ENCODE peak calls at places on chromosomes 6 and 20, in eight cellular contexts. L is uterus; J is stimulated activated naive CD8-positive, alpha-beta T cell treated with anti-CD3 and anti-CD28 coated beads, Interleukin-15, amount 100 ng/mL, for 72 hours; E is stomach; I is HTR-8/SVneo; Y is PC-3; A is COR-L47; Z is GM20000. F is an unnamed sample.

GRCh38 chr6:39061182-39061581 is 12.6 kb downstream of the GLP1R start:
- DNase-seq in I (no peak), L (no peak), E (no peak), Y (no peak), Z (no peak), J (no peak), A (no peak), F (no peak)

GRCh38 chr20:40251284-40251932 is 437.6 kb downstream of the MAFB start:
- DNase-seq in I (peak; percentile 11), Z (peak; percentile 17), Y (peak; percentile 27), E (no peak), J (no peak), A (no peak), L (no peak), F (no peak)

GRCh38 chr20:44594730-44595129 is 12.4 kb downstream of the PKIG start:
- DNase-seq in Y (peak; percentile 46), L (no peak), I (peak; percentile 66), E (no peak), J (no peak), Z (peak; percentile 47), A (no peak), F (no peak)

GRCh38 chr6:163999475-164000125 is 585.1 kb downstream of the QKI start:
- DNase-seq in J (no peak), Z (no peak), I (no peak), Y (no peak), E (no peak), L (no peak), A (no peak), F (no peak)

GRCh38 chr6:30061766-30062458 is 847 bp downstream of the POLR1H start:
- DNase-seq in J (peak; percentile 53), Y (peak; percentile 44), Z (peak; percentile 32), L (no peak), E (peak; percentile 28), I (no peak), A (no peak), F (no peak)

GRCh38 chr20:51216850-51217249 is 193.9 kb upstream of the KCNG1 start:
- DNase-seq in Y (no peak), L (no peak), I (no peak), A (no peak), E (no peak), J (no peak), Z (no peak), F (no peak)

GRCh38 chr6:39664173-39664572 is 61.0 kb downstream of the KIF6 start:
- DNase-seq in E (no peak), L (no peak), J (no peak), A (no peak), Y (no peak), Z (no peak), I (no peak), F (no peak)

GRCh38 chr6:159819932-159820640 is 20.0 kb downstream of the PNLDC1 start:
- DNase-seq in A (no peak), Z (peak; percentile 66), L (no peak), E (no peak), Y (no peak), I (no peak), J (peak; percentile 26), F (no peak)

GRCh38 chr6:10991115-10991514 is 53.0 kb downstream of the ELOVL2 start:
- DNase-seq in L (no peak), I (no peak), Y (no peak), Z (no peak), E (no peak), A (no peak), J (no peak), F (no peak)

GRCh38 chr6:138979365-138979764 is 8.7 kb downstream of the REPS1 start:
- DNase-seq in Y (no peak), I (no peak), Z (no peak), A (no peak), J (no peak), E (no peak), L (no peak), F (no peak)

GRCh38 chr6:165834613-165835259 is 171.7 kb upstream of the PDE10A start:
- DNase-seq in I (no peak), A (peak; percentile 0), Y (peak; percentile 49), Z (no peak), E (peak; percentile 97), L (peak; percentile 56), J (no peak), F (peak; percentile 40)

GRCh38 chr20:55472704-55473103 is 532.6 kb downstream of the CBLN4 start:
- DNase-seq in Z (no peak), Y (no peak), L (no peak), I (peak; percentile 23), E (no peak), A (no peak), J (no peak), F (no peak)

GRCh38 chr6:131281471-131282270 is 146.4 kb downstream of the AKAP7 start:
- DNase-seq in Y (no peak), A (no peak), Z (peak; percentile 6), I (no peak), E (no peak), J (peak; percentile 48), L (no peak), F (no peak)

GRCh38 chr6:147441751-147442150 is 66.7 kb upstream of the SAMD5 start:
- DNase-seq in A (no peak), J (no peak), E (no peak), Z (no peak), Y (no peak), I (no peak), L (no peak), F (no peak)

GRCh38 chr6:151060096-151060741 is 179.5 kb upstream of the AKAP12 start:
- DNase-seq in Z (no peak), E (no peak), J (no peak), Y (peak; percentile 97), A (no peak), I (peak; percentile 37), L (no peak), F (no peak)

GRCh38 chr6:2714359-2714895 is 36.3 kb downstream of the MYLK4 start:
- DNase-seq in Z (no peak), J (no peak), A (no peak), E (no peak), Y (peak; percentile 89), L (no peak), I (peak; percentile 44), F (no peak)

GRCh38 chr6:44498436-44498835 is 110.9 kb downstream of the CDC5L start:
- DNase-seq in I (no peak), Y (no peak), E (no peak), L (no peak), A (no peak), Z (no peak), J (no peak), F (no peak)

GRCh38 chr20:46879386-46879785 is 15.3 kb upstream of the EYA2 start:
- DNase-seq in A (no peak), Y (no peak), Z (no peak), L (no peak), I (no peak), J (no peak), E (no peak), F (no peak)

GRCh38 chr6:150169609-150170008 is 26.8 kb downstream of the PPP1R14C start:
- DNase-seq in L (no peak), E (no peak), I (no peak), J (peak; percentile 34), Y (peak; percentile 66), A (no peak), Z (no peak), F (no peak)

GRCh38 chr20:19026901-19027644 is 185.4 kb upstream of the SLC24A3 start:
- DNase-seq in A (no peak), Z (no peak), I (no peak), Y (no peak), J (no peak), L (no peak), E (no peak), F (no peak)

GRCh38 chr20:25223179-25223661 is 24.7 kb upstream of the PYGB start:
- DNase-seq in A (no peak), L (no peak), Z (no peak), J (no peak), E (peak; percentile 69), I (peak; percentile 87), Y (peak; percentile 99), F (no peak)

GRCh38 chr6:111926731-111927302 is 53.6 kb upstream of the FYN start:
- DNase-seq in E (no peak), L (no peak), I (no peak), A (no peak), Z (no peak), Y (peak; percentile 91), J (no peak), F (no peak)

GRCh38 chr6:52136934-52137467 is 49.2 kb upstream of the IL17A start:
- DNase-seq in I (no peak), L (no peak), A (no peak), J (no peak), E (no peak), Y (no peak), Z (no peak), F (no peak)

GRCh38 chr6:11712760-11713159 is 65.8 kb downstream of the ADTRP start:
- DNase-seq in A (no peak), L (no peak), Y (no peak), Z (peak; percentile 38), E (no peak), J (peak; percentile 36), I (no peak), F (no peak)